ENCODE peak calls at places on chromosomes 2 and 18, in nine cellular contexts. One of them, this sample, is unnamed.

GRCh38 chr2:196389670-196390069 is 218.3 kb upstream of the STK17B start:
- DNase-seq in kidney: no peak
- DNase-seq in coronary artery: no peak
- DNase-seq in upper lobe of left lung: no peak
- DNase-seq in heart right ventricle: no peak
- DNase-seq in testis: no peak
- DNase-seq in endothelial cell of umbilical vein: no peak
- DNase-seq in astrocyte of the spinal cord: no peak
- DNase-seq in tibial nerve: no peak
- DNase-seq in this sample: no peak

GRCh38 chr18:31241900-31242409 is 76.0 kb upstream of the DSG1 start:
- DNase-seq in testis: peak
- DNase-seq in coronary artery: no peak
- DNase-seq in tibial nerve: no peak
- DNase-seq in heart right ventricle: no peak
- DNase-seq in kidney: no peak
- DNase-seq in astrocyte of the spinal cord: no peak
- DNase-seq in upper lobe of left lung: no peak
- DNase-seq in endothelial cell of umbilical vein: no peak
- DNase-seq in this sample: no peak

GRCh38 chr18:23887493-23887892 is 127.1 kb upstream of the TTC39C start:
- DNase-seq in astrocyte of the spinal cord: no peak
- DNase-seq in coronary artery: no peak
- DNase-seq in tibial nerve: no peak
- DNase-seq in upper lobe of left lung: no peak
- DNase-seq in heart right ventricle: no peak
- DNase-seq in endothelial cell of umbilical vein: no peak
- DNase-seq in kidney: no peak
- DNase-seq in testis: peak
- DNase-seq in this sample: peak

GRCh38 chr18:3771121-3771971 is 321.4 kb downstream of the TGIF1 start:
- DNase-seq in upper lobe of left lung: peak
- DNase-seq in heart right ventricle: peak
- DNase-seq in kidney: peak
- DNase-seq in testis: peak
- DNase-seq in tibial nerve: peak
- DNase-seq in endothelial cell of umbilical vein: peak
- DNase-seq in astrocyte of the spinal cord: peak
- DNase-seq in coronary artery: peak
- DNase-seq in this sample: peak

GRCh38 chr2:100818606-100819364 is 1.2 kb upstream of the NPAS2 start:
- DNase-seq in tibial nerve: peak
- DNase-seq in heart right ventricle: peak
- DNase-seq in endothelial cell of umbilical vein: peak
- DNase-seq in coronary artery: peak
- DNase-seq in kidney: peak
- DNase-seq in testis: peak
- DNase-seq in upper lobe of left lung: peak
- DNase-seq in astrocyte of the spinal cord: peak
- DNase-seq in this sample: no peak

GRCh38 chr18:79077181-79077580 is 8.0 kb downstream of the ATP9B start:
- DNase-seq in astrocyte of the spinal cord: no peak
- DNase-seq in endothelial cell of umbilical vein: no peak
- DNase-seq in kidney: no peak
- DNase-seq in heart right ventricle: no peak
- DNase-seq in upper lobe of left lung: no peak
- DNase-seq in coronary artery: no peak
- DNase-seq in testis: no peak
- DNase-seq in tibial nerve: no peak
- DNase-seq in this sample: no peak

GRCh38 chr2:121095257-121096080 is 189.5 kb downstream of the TFCP2L1 start:
- DNase-seq in heart right ventricle: peak
- DNase-seq in upper lobe of left lung: peak
- DNase-seq in astrocyte of the spinal cord: peak
- DNase-seq in testis: peak
- DNase-seq in coronary artery: no peak
- DNase-seq in tibial nerve: peak
- DNase-seq in kidney: peak
- DNase-seq in endothelial cell of umbilical vein: peak
- DNase-seq in this sample: peak

GRCh38 chr18:66759017-66759416 is 155.1 kb upstream of the CDH19 start:
- DNase-seq in tibial nerve: no peak
- DNase-seq in kidney: no peak
- DNase-seq in testis: no peak
- DNase-seq in endothelial cell of umbilical vein: no peak
- DNase-seq in astrocyte of the spinal cord: no peak
- DNase-seq in heart right ventricle: no peak
- DNase-seq in upper lobe of left lung: no peak
- DNase-seq in coronary artery: no peak
- DNase-seq in this sample: no peak

GRCh38 chr18:2979871-2980606 is 32.9 kb downstream of the LPIN2 start:
- DNase-seq in kidney: peak
- DNase-seq in astrocyte of the spinal cord: no peak
- DNase-seq in heart right ventricle: no peak
- DNase-seq in testis: no peak
- DNase-seq in tibial nerve: no peak
- DNase-seq in endothelial cell of umbilical vein: peak
- DNase-seq in coronary artery: no peak
- DNase-seq in upper lobe of left lung: no peak
- DNase-seq in this sample: no peak

GRCh38 chr2:52431352-52431760 is 1336.2 kb upstream of the CHAC2 start:
- DNase-seq in heart right ventricle: no peak
- DNase-seq in testis: no peak
- DNase-seq in astrocyte of the spinal cord: no peak
- DNase-seq in upper lobe of left lung: peak
- DNase-seq in tibial nerve: no peak
- DNase-seq in coronary artery: no peak
- DNase-seq in kidney: no peak
- DNase-seq in endothelial cell of umbilical vein: no peak
- DNase-seq in this sample: no peak

GRCh38 chr18:492451-492850 is 8.1 kb downstream of the COLEC12 start:
- DNase-seq in coronary artery: no peak
- DNase-seq in testis: peak
- DNase-seq in endothelial cell of umbilical vein: no peak
- DNase-seq in tibial nerve: no peak
- DNase-seq in upper lobe of left lung: no peak
- DNase-seq in kidney: no peak
- DNase-seq in heart right ventricle: no peak
- DNase-seq in astrocyte of the spinal cord: no peak
- DNase-seq in this sample: no peak

GRCh38 chr2:208033701-208034502 is 8.6 kb upstream of the PLEKHM3 start:
- DNase-seq in testis: peak
- DNase-seq in endothelial cell of umbilical vein: peak
- DNase-seq in heart right ventricle: peak
- DNase-seq in astrocyte of the spinal cord: peak
- DNase-seq in coronary artery: no peak
- DNase-seq in kidney: no peak
- DNase-seq in tibial nerve: no peak
- DNase-seq in upper lobe of left lung: no peak
- DNase-seq in this sample: no peak
- TF ChIP-seq CTCF in testis: peak
- TF ChIP-seq CTCF in endothelial cell of umbilical vein: peak
- TF ChIP-seq CTCF in heart right ventricle: peak
- TF ChIP-seq CTCF in astrocyte of the spinal cord: peak
- TF ChIP-seq CTCF in coronary artery: no peak
- TF ChIP-seq CTCF in kidney: peak
- TF ChIP-seq CTCF in tibial nerve: no peak
- TF ChIP-seq CTCF in upper lobe of left lung: peak
- TF ChIP-seq CTCF in this sample: peak

GRCh38 chr2:127355407-127356008 is 32.3 kb downstream of the MAP3K2 start:
- DNase-seq in tibial nerve: no peak
- DNase-seq in heart right ventricle: no peak
- DNase-seq in coronary artery: no peak
- DNase-seq in testis: no peak
- DNase-seq in astrocyte of the spinal cord: no peak
- DNase-seq in upper lobe of left lung: no peak
- DNase-seq in kidney: no peak
- DNase-seq in endothelial cell of umbilical vein: peak
- DNase-seq in this sample: no peak
- TF ChIP-seq CTCF in tibial nerve: peak
- TF ChIP-seq CTCF in heart right ventricle: peak
- TF ChIP-seq CTCF in coronary artery: no peak
- TF ChIP-seq CTCF in testis: no peak
- TF ChIP-seq CTCF in astrocyte of the spinal cord: peak
- TF ChIP-seq CTCF in upper lobe of left lung: no peak
- TF ChIP-seq CTCF in kidney: peak
- TF ChIP-seq CTCF in endothelial cell of umbilical vein: peak
- TF ChIP-seq CTCF in this sample: peak

GRCh38 chr2:212863185-212863588 is 288.2 kb downstream of the IKZF2 start:
- DNase-seq in upper lobe of left lung: no peak
- DNase-seq in heart right ventricle: no peak
- DNase-seq in kidney: no peak
- DNase-seq in astrocyte of the spinal cord: peak
- DNase-seq in endothelial cell of umbilical vein: peak
- DNase-seq in tibial nerve: no peak
- DNase-seq in testis: peak
- DNase-seq in coronary artery: no peak
- DNase-seq in this sample: no peak
- TF ChIP-seq CTCF in upper lobe of left lung: no peak
- TF ChIP-seq CTCF in heart right ventricle: peak
- TF ChIP-seq CTCF in kidney: peak
- TF ChIP-seq CTCF in astrocyte of the spinal cord: peak
- TF ChIP-seq CTCF in endothelial cell of umbilical vein: peak
- TF ChIP-seq CTCF in tibial nerve: no peak
- TF ChIP-seq CTCF in testis: peak
- TF ChIP-seq CTCF in coronary artery: no peak
- TF ChIP-seq CTCF in this sample: peak

DNA sequence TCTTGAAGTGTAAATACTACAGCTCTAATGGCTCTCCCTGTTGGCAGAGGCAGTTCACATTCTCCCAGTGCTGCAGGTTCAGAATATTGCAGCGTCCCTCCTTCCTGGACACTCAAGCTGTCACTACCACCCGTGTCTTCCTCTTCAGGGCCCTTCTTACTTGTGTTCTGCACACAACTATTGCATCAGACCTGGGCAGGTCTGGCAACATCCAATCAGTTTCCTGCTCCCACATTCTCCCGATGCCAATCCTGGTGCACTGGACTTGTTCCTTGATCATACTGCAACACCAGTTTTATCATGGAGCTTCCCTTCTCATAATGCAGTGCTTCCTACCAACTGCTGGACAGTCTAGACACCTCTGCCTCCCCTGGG is 161.5 kb downstream of the CAPN13 start:
- DNase-seq in astrocyte of the spinal cord: no peak
- DNase-seq in upper lobe of left lung: no peak
- DNase-seq in tibial nerve: no peak
- DNase-seq in testis: no peak
- DNase-seq in kidney: no peak
- DNase-seq in coronary artery: no peak
- DNase-seq in endothelial cell of umbilical vein: no peak
- DNase-seq in heart right ventricle: no peak
- DNase-seq in this sample: no peak
- TF ChIP-seq CTCF in astrocyte of the spinal cord: no peak
- TF ChIP-seq CTCF in upper lobe of left lung: no peak
- TF ChIP-seq CTCF in tibial nerve: no peak
- TF ChIP-seq CTCF in testis: no peak
- TF ChIP-seq CTCF in kidney: no peak
- TF ChIP-seq CTCF in coronary artery: no peak
- TF ChIP-seq CTCF in endothelial cell of umbilical vein: no peak
- TF ChIP-seq CTCF in heart right ventricle: no peak
- TF ChIP-seq CTCF in this sample: no peak

DNA sequence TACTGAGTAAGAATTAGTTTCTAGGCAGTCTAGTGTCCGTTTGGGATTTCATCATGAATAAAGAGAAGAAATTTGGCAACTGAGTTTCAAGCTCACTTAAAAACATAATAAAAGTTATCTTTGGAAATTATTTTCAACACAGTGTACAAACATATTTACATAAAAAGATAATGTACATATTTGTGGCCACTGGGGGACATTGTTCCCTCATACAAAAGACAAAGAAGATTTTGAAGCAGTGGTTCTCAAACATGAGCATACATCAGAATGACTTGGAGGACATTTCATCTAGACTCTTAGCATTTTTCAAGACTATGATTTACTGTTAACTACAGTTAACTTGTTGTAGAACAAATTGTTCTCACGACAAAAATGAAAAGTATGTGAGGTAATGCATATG is 15.7 kb upstream of the TTC21B start:
- DNase-seq in testis: no peak
- DNase-seq in endothelial cell of umbilical vein: peak
- DNase-seq in tibial nerve: no peak
- DNase-seq in astrocyte of the spinal cord: no peak
- DNase-seq in upper lobe of left lung: no peak
- DNase-seq in kidney: no peak
- DNase-seq in coronary artery: no peak
- DNase-seq in heart right ventricle: no peak
- DNase-seq in this sample: no peak
- TF ChIP-seq CTCF in testis: no peak
- TF ChIP-seq CTCF in endothelial cell of umbilical vein: peak
- TF ChIP-seq CTCF in tibial nerve: no peak
- TF ChIP-seq CTCF in astrocyte of the spinal cord: no peak
- TF ChIP-seq CTCF in upper lobe of left lung: no peak
- TF ChIP-seq CTCF in kidney: no peak
- TF ChIP-seq CTCF in coronary artery: no peak
- TF ChIP-seq CTCF in heart right ventricle: no peak
- TF ChIP-seq CTCF in this sample: no peak

This sample was measured in AG09319.